ENCODE peak calls at places on chromosomes 6 and 20, in six cellular contexts. W is stimulated activated CD4-positive, alpha-beta T cell treated with anti-CD3 and anti-CD28 coated beads, Interleukin-15, amount 100 ng/mL, for 1 hour; K is hippocampal formation; J is left cardiac atrium; G is GM12892; I is kidney glomerular epithelial cell. D is an unnamed sample.

GRCh38 chr20:44231193-44231592 is 15.9 kb upstream of the GDAP1L1 start:
- DNase-seq in K (no peak), G (no peak), J (no peak), W (no peak), I (no peak), D (no peak)

GRCh38 chr6:119179842-119180241 is 101.4 kb upstream of the FAM184A start:
- DNase-seq in G (no peak), K (no peak), W (no peak), I (no peak), J (no peak), D (no peak)

GRCh38 chr6:6885521-6886088 is 222.2 kb upstream of the RREB1 start:
- DNase-seq in G (no peak), I (no peak), J (peak; percentile 63), K (no peak), W (no peak), D (no peak)

GRCh38 chr20:10658051-10658823 is 15.6 kb downstream of the JAG1 start:
- DNase-seq in G (no peak), J (no peak), W (no peak), I (peak; percentile 71), K (no peak), D (no peak)

GRCh38 chr6:127031511-127031910 is 87.0 kb upstream of the RSPO3 start:
- DNase-seq in J (no peak), G (no peak), W (no peak), I (no peak), K (no peak), D (peak; percentile 39)

GRCh38 chr6:80250391-80250997 is 144.0 kb downstream of the BCKDHB start:
- DNase-seq in J (no peak), W (no peak), I (no peak), K (no peak), G (no peak), D (peak; percentile 6)

GRCh38 chr6:142946181-142946923 is 1.4 kb upstream of the HIVEP2 start:
- DNase-seq in J (peak; percentile 98), I (peak; percentile 95), W (peak; percentile 80), G (peak; percentile 45), K (peak; percentile 97), D (peak; percentile 99)

GRCh38 chr20:4607287-4607713 is 114.4 kb upstream of the PRND start:
- DNase-seq in W (no peak), K (peak; percentile 68), J (no peak), I (peak; percentile 55), G (peak; percentile 27), D (peak; percentile 73)

GRCh38 chr6:124110514-124110913 is 306.8 kb downstream of the NKAIN2 start:
- DNase-seq in G (no peak), I (no peak), K (no peak), J (no peak), W (no peak), D (no peak)

GRCh38 chr20:51154708-51155690 is 132.1 kb upstream of the KCNG1 start:
- DNase-seq in K (no peak), I (no peak), G (no peak), J (no peak), W (no peak), D (no peak)

GRCh38 chr6:117200067-117200466 is 65.3 kb upstream of the VGLL2 start:
- DNase-seq in K (no peak), J (peak; percentile 65), I (no peak), W (no peak), G (no peak), D (no peak)

GRCh38 chr6:50862172-50862571 is 43.5 kb downstream of the TFAP2B start:
- DNase-seq in I (no peak), G (no peak), W (no peak), K (no peak), J (no peak), D (no peak)

GRCh38 chr20:36919715-36920333 is 31.7 kb downstream of the SAMHD1 start:
- DNase-seq in K (peak; percentile 65), J (no peak), W (no peak), G (peak; percentile 24), I (peak; percentile 43), D (peak; percentile 66)

GRCh38 chr6:26336355-26337198 is 28.4 kb upstream of the BTN3A2 start:
- DNase-seq in W (no peak), K (no peak), I (peak; percentile 55), G (no peak), J (no peak), D (peak; percentile 62)

GRCh38 chr6:43499028-43499815 is 10.9 kb downstream of the LRRC73 start:
- DNase-seq in W (no peak), I (no peak), G (no peak), J (peak; percentile 44), K (no peak), D (no peak)

GRCh38 chr6:101114703-101115102 is 233.6 kb upstream of the ASCC3 start:
- DNase-seq in I (peak; percentile 53), K (peak; percentile 58), G (no peak), J (no peak), W (no peak), D (peak; percentile 50)

GRCh38 chr6:142387997-142388815 is 86.4 kb downstream of the ADGRG6 start:
- DNase-seq in J (no peak), G (no peak), W (no peak), K (peak; percentile 60), I (peak; percentile 34), D (peak; percentile 71)

GRCh38 chr6:96521267-96521624 is 360 bp upstream of the UFL1 start:
- DNase-seq in J (no peak), K (no peak), W (no peak), I (peak; percentile 62), G (no peak), D (no peak)

GRCh38 chr6:56499121-56499520 is 143.6 kb downstream of the DST start:
- DNase-seq in J (no peak), W (no peak), G (no peak), K (no peak), I (no peak), D (no peak)

GRCh38 chr6:163935158-163935762 is 520.7 kb downstream of the QKI start:
- DNase-seq in G (no peak), J (no peak), W (no peak), I (no peak), K (no peak), D (peak; percentile 2)

GRCh38 chr6:36581716-36582115 is 12.4 kb upstream of the SRSF3 start:
- DNase-seq in K (no peak), I (peak; percentile 49), G (no peak), J (no peak), W (no peak), D (no peak)

GRCh38 chr20:45933231-45934045 is 1.0 kb upstream of the PCIF1 start:
- DNase-seq in W (no peak), G (peak; percentile 65), I (peak; percentile 54), J (peak; percentile 78), K (peak; percentile 70), D (peak; percentile 70)

D was measured in AG10803.